ENCODE peak calls at places on chromosomes 12 and 14, in eight cellular contexts. F is LoVo; B is RKO; Z is cerebellar cortex; A is activated effector memory CD4-positive, alpha-beta T cell treated with Interleukin-2 at 50 U/mL for 16 hours; M is T follicular helper cell; W is WTC11; S is mesendoderm. N is an unnamed sample.

GRCh38 chr12:26839551-26839950 is 6.6 kb upstream of the ITPR2 start:
- DNase-seq in F (no peak), B (no peak), Z (no peak), A (no peak), M (no peak), W (no peak), S (no peak), N (no peak)

GRCh38 chr12:131157739-131158138 is 204.0 kb downstream of the ADGRD1 start:
- DNase-seq in F (no peak), B (no peak), Z (no peak), A (no peak), M (no peak), W (no peak), S (no peak), N (no peak)

GRCh38 chr14:73287071-73287470 is 49.8 kb downstream of the PAPLN start:
- DNase-seq in F (no peak), B (no peak), Z (no peak), A (no peak), M (no peak), W (no peak), S (no peak), N (peak)

GRCh38 chr14:92516966-92517350 is 3.4 kb downstream of the RIN3 start:
- DNase-seq in F (no peak), B (no peak), Z (peak), A (no peak), M (no peak), W (no peak), S (no peak), N (no peak)

GRCh38 chr12:80598004-80598606 is 109.3 kb upstream of the MYF6 start:
- DNase-seq in F (peak), B (peak), Z (peak), A (no peak), M (no peak), W (peak), S (peak), N (no peak)

GRCh38 chr12:122668268-122668667 is 34.9 kb downstream of the HCAR2 start:
- DNase-seq in F (no peak), B (no peak), Z (no peak), A (no peak), M (no peak), W (no peak), S (no peak), N (no peak)

GRCh38 chr12:49664591-49665146 is 41.3 kb downstream of the PRPF40B start:
- DNase-seq in F (no peak), B (no peak), Z (no peak), A (no peak), M (no peak), W (no peak), S (peak), N (peak)

GRCh38 chr14:101772770-101773169 is 11.3 kb downstream of the PPP2R5C start:
- DNase-seq in F (no peak), B (no peak), Z (no peak), A (no peak), M (no peak), W (no peak), S (no peak), N (no peak)

GRCh38 chr12:111405149-111405855 is 421 bp upstream of the SH2B3 start:
- DNase-seq in F (peak), B (peak), Z (peak), A (peak), M (peak), W (peak), S (peak), N (peak)

GRCh38 chr12:131928765-131929529 is at the start of gene PUS1:
- DNase-seq in F (peak), B (peak), Z (peak), A (peak), M (peak), W (peak), S (peak), N (peak)

GRCh38 chr14:99118946-99119345 is 153.1 kb downstream of the BCL11B start:
- DNase-seq in F (no peak), B (no peak), Z (peak), A (no peak), M (no peak), W (no peak), S (no peak), N (peak)

GRCh38 chr12:75011120-75011519 is 198.5 kb downstream of the KCNC2 start:
- DNase-seq in F (no peak), B (no peak), Z (no peak), A (no peak), M (no peak), W (no peak), S (no peak), N (no peak)

GRCh38 chr14:75249251-75249957 is 29.2 kb upstream of the FOS start:
- DNase-seq in F (no peak), B (no peak), Z (no peak), A (peak), M (peak), W (no peak), S (no peak), N (peak)

GRCh38 chr14:101360045-101360931 is 201.0 kb upstream of the DIO3 start:
- DNase-seq in F (no peak), B (no peak), Z (no peak), A (no peak), M (no peak), W (no peak), S (no peak), N (peak)

GRCh38 chr14:65224799-65225198 is 122.5 kb upstream of the MAX start:
- DNase-seq in F (no peak), B (no peak), Z (peak), A (no peak), M (no peak), W (no peak), S (no peak), N (no peak)